ENCODE peak calls at places on chromosomes 13 and 19, in four cellular contexts. B, Z, E and M are unnamed samples.

GRCh38 chr19:6318772-6319171 is 14.6 kb downstream of the ACER1 start:
- DNase-seq in B (no peak), Z (no peak), E (no peak), M (no peak)

GRCh38 chr13:98476106-98476505 is 100.8 kb downstream of the STK24 start:
- DNase-seq in B (no peak), Z (no peak), E (no peak), M (peak)

GRCh38 chr13:106078191-106078590 is 457.3 kb downstream of the EFNB2 start:
- DNase-seq in B (no peak), Z (no peak), E (no peak), M (no peak)

GRCh38 chr13:28684257-28684656 is 25.3 kb downstream of the POMP start:
- DNase-seq in B (peak), Z (peak), E (no peak), M (no peak)

GRCh38 chr19:10625003-10625761 is at the start of gene SLC44A2:
- DNase-seq in B (peak), Z (no peak), E (no peak), M (peak)

GRCh38 chr13:96796234-96796633 is 198.0 kb downstream of the OXGR1 start:
- DNase-seq in B (no peak), Z (no peak), E (no peak), M (no peak)

GRCh38 chr19:37979547-37980082 is 72.6 kb downstream of the SIPA1L3 start:
- DNase-seq in B (no peak), Z (peak), E (peak), M (peak)

GRCh38 chr19:756232-756631 is 5.3 kb downstream of the MISP start:
- DNase-seq in B (peak), Z (peak), E (no peak), M (peak)

GRCh38 chr19:46381746-46382345 is 31.5 kb downstream of the CCDC8 start:
- DNase-seq in B (no peak), Z (no peak), E (no peak), M (no peak)

GRCh38 chr13:75136151-75136550 is 345.8 kb downstream of the TBC1D4 start:
- DNase-seq in B (no peak), Z (no peak), E (no peak), M (no peak)

GRCh38 chr19:51565583-51565982 is 5.5 kb upstream of the ZNF175 start:
- DNase-seq in B (no peak), Z (no peak), E (no peak), M (no peak)

GRCh38 chr19:48470856-48471255 is 1.7 kb downstream of the CYTH2 start:
- DNase-seq in B (no peak), Z (no peak), E (no peak), M (no peak)

GRCh38 chr13:23865898-23866297 is 23.3 kb downstream of the MIPEP start:
- DNase-seq in B (no peak), Z (no peak), E (no peak), M (no peak)

GRCh38 chr13:50412046-50412617 is 396.9 kb downstream of the KCNRG start:
- DNase-seq in B (no peak), Z (no peak), E (no peak), M (no peak)

GRCh38 chr13:97119899-97120745 is 102.0 kb upstream of the MBNL2 start:
- DNase-seq in B (no peak), Z (no peak), E (no peak), M (no peak)

GRCh38 chr13:24747248-24748151 is 16.5 kb upstream of the RNF17 start:
- DNase-seq in B (no peak), Z (no peak), E (no peak), M (no peak)

GRCh38 chr19:21398851-21399250 is 1.9 kb downstream of the ZNF493 start:
- DNase-seq in B (no peak), Z (no peak), E (no peak), M (no peak)

GRCh38 chr13:50842246-50842645 is 1.2 kb downstream of the DLEU7 start:
- DNase-seq in B (no peak), Z (no peak), E (no peak), M (peak)

GRCh38 chr13:45464141-45464686 is 525 bp upstream of the COG3 start:
- DNase-seq in B (no peak), Z (no peak), E (no peak), M (no peak)

GRCh38 chr13:45466359-45466758 is 1.6 kb downstream of the COG3 start:
- DNase-seq in B (no peak), Z (no peak), E (no peak), M (no peak)

GRCh38 chr13:45468676-45469075 is 3.9 kb downstream of the COG3 start:
- DNase-seq in B (peak), Z (no peak), E (no peak), M (peak)

GRCh38 chr13:45464687-45465453 is at the start of gene COG3:
- DNase-seq in B (peak), Z (peak), E (peak), M (peak)
- TF ChIP-seq EP300 in B (peak), Z (peak), E (peak), M (no peak)

DNA sequence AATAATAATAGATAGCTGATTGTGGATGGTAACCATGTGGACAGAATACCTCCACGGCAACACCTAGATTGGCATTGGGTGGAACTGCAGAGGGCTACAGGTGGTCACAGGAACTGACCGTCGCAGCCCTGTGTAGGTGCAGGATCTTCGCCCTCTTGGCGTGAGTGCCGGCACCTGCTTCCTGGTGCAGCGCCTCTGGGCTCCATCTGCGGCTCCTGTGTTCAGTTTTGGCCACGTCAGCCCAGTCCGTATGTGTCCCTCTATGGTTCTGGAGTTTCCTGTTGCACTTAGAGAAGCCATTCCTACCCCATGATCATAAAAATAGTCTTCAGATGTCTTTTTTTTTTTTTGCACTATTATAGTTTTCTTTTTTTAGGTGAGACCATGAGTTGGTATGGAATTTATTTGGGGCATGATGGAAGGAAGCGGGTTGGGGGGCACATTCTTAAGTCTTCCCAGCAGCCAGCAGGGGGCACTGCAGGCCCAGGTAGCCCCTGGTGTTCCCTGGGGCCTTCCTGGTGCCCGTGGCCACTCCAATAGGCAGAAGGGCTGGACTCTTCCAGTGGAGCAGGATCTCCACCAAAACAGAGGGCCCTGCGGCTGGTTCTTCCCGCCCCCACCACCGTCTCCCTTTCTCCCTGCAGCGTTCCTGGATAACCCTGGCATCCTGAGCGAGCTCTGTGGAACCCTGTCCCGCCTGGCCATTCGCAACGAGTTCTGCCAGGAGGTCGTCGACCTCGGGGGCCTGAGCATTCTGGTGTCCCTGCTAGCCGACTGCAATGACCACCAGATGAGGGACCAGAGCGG is 10.1 kb upstream of the SLC25A42 start:
- DNase-seq in B (peak), Z (peak), E (no peak), M (peak)
- TF ChIP-seq NFIC in B (no peak), Z (no peak), E (no peak), M (no peak)

GRCh38 chr13:44421853-44422525 is 48.4 kb downstream of the SERP2 start:
- DNase-seq in B (no peak), Z (no peak), E (no peak), M (no peak)
- TF ChIP-seq SIN3A in B (no peak), Z (no peak), E (no peak), M (no peak)

GRCh38 chr19:43668406-43669158 is 1.4 kb downstream of the PLAUR start:
- DNase-seq in B (peak), Z (peak), E (peak), M (peak)
- TF ChIP-seq EP300 in B (no peak), Z (no peak), E (no peak), M (peak)

DNA sequence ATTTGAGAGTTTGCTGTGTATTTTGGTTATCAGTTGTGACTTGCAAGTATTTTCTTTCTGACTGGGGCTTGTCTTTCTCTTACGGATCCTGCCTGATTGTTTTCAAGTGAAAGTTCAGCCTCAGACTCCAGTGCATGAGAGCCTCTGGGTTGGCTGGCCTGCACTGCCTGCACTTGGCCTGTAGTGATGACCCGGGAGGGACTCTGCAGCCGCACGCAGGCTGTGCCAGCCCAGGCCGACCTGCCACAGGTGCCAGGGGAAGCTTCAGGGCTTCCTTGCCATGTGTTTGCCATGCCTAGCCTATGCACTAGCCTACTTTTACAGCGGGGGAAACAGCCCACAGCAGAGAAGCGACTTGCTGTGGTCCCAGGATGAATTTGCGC is 77.0 kb downstream of the KDM4B start:
- DNase-seq in B (no peak), Z (no peak), E (no peak), M (no peak)
- TF ChIP-seq NFIC in B (no peak), Z (no peak), E (no peak), M (no peak)